ENCODE peak calls at places on chromosomes 13 and 19, in nine cellular contexts. E, I, Y, V, Q, M, S, L and B are unnamed samples.

GRCh38 chr19:46992699-46993535 is 26.7 kb upstream of the NPAS1 start:
- DNase-seq in E (no peak), Y (no peak), S (no peak), M (no peak), L (no peak), Q (no peak), V (no peak), I (peak; percentile 77), B (no peak)

GRCh38 chr19:7533925-7534480 is 1.5 kb upstream of the PNPLA6 start:
- DNase-seq in L (peak; percentile 95), Y (peak; percentile 86), V (peak; percentile 37), Q (peak; percentile 88), S (peak; percentile 92), M (peak; percentile 88), I (peak; percentile 89), E (peak; percentile 91), B (peak; percentile 85)

GRCh38 chr13:52815330-52815729 is 33.1 kb downstream of the PCDH8 start:
- DNase-seq in L (no peak), Q (no peak), I (no peak), Y (no peak), M (no peak), V (no peak), S (no peak), E (no peak), B (no peak)

GRCh38 chr19:45824041-45824471 is 8.9 kb upstream of the RSPH6A start:
- DNase-seq in Y (no peak), Q (peak; percentile 71), S (no peak), V (no peak), L (no peak), M (no peak), E (no peak), I (no peak), B (no peak)

GRCh38 chr13:79434578-79434977 is 28.5 kb upstream of the RBM26 start:
- DNase-seq in L (no peak), I (no peak), S (no peak), V (no peak), E (no peak), Y (no peak), Q (no peak), M (no peak), B (no peak)

GRCh38 chr13:98450495-98451167 is 126.3 kb downstream of the STK24 start:
- DNase-seq in Y (no peak), M (no peak), S (no peak), Q (no peak), I (no peak), L (peak; percentile 89), V (no peak), E (no peak), B (no peak)

GRCh38 chr19:6947745-6948144 is 60.4 kb downstream of the ADGRE1 start:
- DNase-seq in L (no peak), I (no peak), E (no peak), M (no peak), S (no peak), V (peak; percentile 79), Y (peak; percentile 26), Q (no peak), B (no peak)

GRCh38 chr13:37039908-37040307 is 19.6 kb downstream of the SUPT20H start:
- DNase-seq in M (no peak), I (no peak), L (no peak), V (no peak), Y (no peak), E (no peak), S (peak; percentile 3), Q (no peak), B (no peak)

GRCh38 chr13:93539914-93540313 is 313.3 kb downstream of the GPC6 start:
- DNase-seq in Q (no peak), V (no peak), M (no peak), I (no peak), S (no peak), Y (no peak), E (no peak), L (no peak), B (no peak)

GRCh38 chr19:10604460-10604980 is 17.4 kb upstream of the AP1M2 start:
- DNase-seq in E (peak; percentile 15), M (no peak), Q (peak; percentile 35), V (peak; percentile 52), Y (no peak), I (no peak), L (no peak), S (peak; percentile 22), B (no peak)

GRCh38 chr19:46221981-46222610 is 7.4 kb upstream of the IGFL1 start:
- DNase-seq in S (no peak), Y (peak; percentile 98), L (peak; percentile 71), I (peak; percentile 63), V (no peak), E (no peak), M (no peak), Q (peak; percentile 65), B (no peak)

GRCh38 chr13:21670883-21671792 is at the start of gene FGF9:
- DNase-seq in Y (peak; percentile 47), I (peak; percentile 68), Q (peak; percentile 86), M (peak; percentile 65), V (peak; percentile 7), E (peak; percentile 87), S (peak; percentile 78), L (peak; percentile 76), B (no peak)

GRCh38 chr13:41061075-41061913 is at the start of gene WBP4:
- DNase-seq in L (peak; percentile 97), Q (peak; percentile 93), Y (peak; percentile 75), M (peak; percentile 97), E (peak; percentile 95), V (peak; percentile 82), I (peak; percentile 96), S (peak; percentile 84), B (peak; percentile 94)

GRCh38 chr13:56861472-56861871 is 279.2 kb upstream of the PRR20A start:
- DNase-seq in M (no peak), L (no peak), I (no peak), E (no peak), Y (no peak), S (no peak), V (no peak), Q (no peak), B (no peak)

GRCh38 chr19:5520501-5520900 is 47.3 kb downstream of the TINCR start:
- DNase-seq in Y (no peak), S (no peak), E (no peak), L (no peak), V (no peak), I (no peak), Q (no peak), M (no peak), B (no peak)

GRCh38 chr19:56105090-56105701 is 15.9 kb downstream of the ZNF787 start:
- DNase-seq in I (peak; percentile 72), Q (peak; percentile 87), S (no peak), E (peak; percentile 89), M (peak; percentile 79), V (no peak), Y (peak; percentile 57), L (peak; percentile 95), B (peak; percentile 52)

GRCh38 chr19:15836345-15836594 is 20.8 kb upstream of the OR10H1 start:
- DNase-seq in Y (no peak), I (no peak), M (no peak), E (no peak), L (no peak), S (no peak), V (no peak), Q (no peak), B (no peak)

GRCh38 chr19:13117772-13118423 is at the start of gene NACC1:
- DNase-seq in L (peak; percentile 93), E (peak; percentile 91), V (no peak), Y (peak; percentile 86), I (peak; percentile 87), M (peak; percentile 92), S (peak; percentile 97), Q (peak; percentile 90), B (peak; percentile 71)
- TF ChIP-seq POLR2A in L (no peak), E (no peak), V (peak; percentile 66), Y (no peak), I (no peak), M (no peak), S (no peak), Q (no peak), B (no peak)

DNA sequence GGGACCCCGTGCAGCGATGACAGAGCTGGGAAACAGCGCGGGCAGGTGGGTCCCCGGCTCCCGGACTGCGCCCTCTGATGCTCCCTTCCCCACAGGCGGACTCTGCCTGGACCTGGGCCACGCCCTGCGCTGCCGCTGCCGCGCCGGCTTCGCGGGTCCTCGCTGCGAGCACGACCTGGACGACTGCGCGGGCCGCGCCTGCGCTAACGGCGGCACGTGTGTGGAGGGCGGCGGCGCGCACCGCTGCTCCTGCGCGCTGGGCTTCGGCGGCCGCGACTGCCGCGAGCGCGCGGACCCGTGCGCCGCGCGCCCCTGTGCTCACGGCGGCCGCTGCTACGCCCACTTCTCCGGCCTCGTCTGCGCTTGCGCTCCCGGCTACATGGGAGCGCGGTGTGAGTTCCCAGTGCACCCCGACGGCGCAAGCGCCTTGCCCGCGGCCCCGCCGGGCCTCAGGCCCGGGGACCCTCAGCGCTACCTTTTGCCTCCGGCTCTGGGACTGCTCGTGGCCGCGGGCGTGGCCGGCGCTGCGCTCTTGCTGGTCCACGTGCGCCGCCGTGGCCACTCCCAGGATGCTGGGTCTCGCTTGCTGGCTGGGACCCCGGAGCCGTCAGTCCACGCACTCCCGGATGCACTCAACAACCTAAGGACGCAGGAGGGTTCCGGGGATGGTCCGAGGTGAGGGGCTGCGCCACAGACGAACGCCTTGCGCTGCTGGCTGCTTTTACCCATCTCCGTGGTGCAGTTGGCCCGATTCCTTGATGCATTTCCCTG is 7.8 kb upstream of the SELENOV start:
- DNase-seq in L (no peak), E (no peak), M (no peak), Q (no peak), V (no peak), Y (peak; percentile 99), I (no peak), S (peak; percentile 90), B (no peak)
- TF ChIP-seq EP300 in L (no peak), E (no peak), M (no peak), Q (no peak), V (no peak), Y (no peak), I (no peak), S (no peak), B (no peak)

GRCh38 chr13:76927955-76928354 is 20.4 kb upstream of the ACOD1 start:
- DNase-seq in I (no peak), L (no peak), S (no peak), V (no peak), M (no peak), E (no peak), Y (no peak), Q (no peak), B (no peak)
- H3K4me1 ChIP-seq in I (no peaks in the 10 kb centered on the region), L (no peaks in the 10 kb centered on the region), S (no peaks in the 10 kb centered on the region), V (no peaks in the 10 kb centered on the region), M (no peaks in the 10 kb centered on the region), E (no peaks in the 10 kb centered on the region), Y (no peaks in the 10 kb centered on the region), Q (no peaks in the 10 kb centered on the region), B (no peaks in the 10 kb centered on the region)

GRCh38 chr19:49200238-49200862 is 42.8 kb downstream of the TRPM4 start:
- DNase-seq in S (peak; percentile 96), Q (no peak), E (peak; percentile 61), Y (peak; percentile 58), M (no peak), I (no peak), V (no peak), L (no peak), B (no peak)
- TF ChIP-seq POLR2A in S (peak; percentile 45), Q (no peak), E (no peak), Y (no peak), M (no peak), I (no peak), V (no peak), L (no peak), B (no peak)